ENCODE peak calls at places on chromosomes 5 and 9, in six cellular contexts. One of them, this sample, is unnamed.
A peak's percentile ranks its signal among the peaks of the same experiment; 100 is the strongest.

GRCh38 chr5:135498662-135498995 is 37.1 kb downstream of the NEUROG1 start:
- DNase-seq in CD4-positive, CD25-positive, alpha-beta regulatory T cell: no peak
- DNase-seq in right cardiac atrium: no peak
- DNase-seq in neuronal stem cell: no peak
- DNase-seq in heart right ventricle: no peak
- DNase-seq in CD8-positive, alpha-beta memory T cell: no peak
- DNase-seq in this sample: no peak

GRCh38 chr5:176624142-176624541 is 6.2 kb downstream of the SNCB start:
- DNase-seq in CD4-positive, CD25-positive, alpha-beta regulatory T cell: no peak
- DNase-seq in right cardiac atrium: no peak
- DNase-seq in neuronal stem cell: no peak
- DNase-seq in heart right ventricle: no peak
- DNase-seq in CD8-positive, alpha-beta memory T cell: no peak
- DNase-seq in this sample: no peak

GRCh38 chr5:96023518-96023917 is 61.9 kb upstream of the ELL2 start:
- DNase-seq in CD4-positive, CD25-positive, alpha-beta regulatory T cell: no peak
- DNase-seq in right cardiac atrium: no peak
- DNase-seq in neuronal stem cell: no peak
- DNase-seq in heart right ventricle: no peak
- DNase-seq in CD8-positive, alpha-beta memory T cell: no peak
- DNase-seq in this sample: no peak

GRCh38 chr9:35618854-35619799 is 914 bp upstream of the CD72 start:
- DNase-seq in CD4-positive, CD25-positive, alpha-beta regulatory T cell: no peak
- DNase-seq in right cardiac atrium: no peak
- DNase-seq in neuronal stem cell: no peak
- DNase-seq in heart right ventricle: no peak
- DNase-seq in CD8-positive, alpha-beta memory T cell: peak; percentile 37
- DNase-seq in this sample: no peak

GRCh38 chr9:27333241-27334052 is 36.5 kb upstream of the EQTN start:
- DNase-seq in CD4-positive, CD25-positive, alpha-beta regulatory T cell: no peak
- DNase-seq in right cardiac atrium: peak; percentile 62
- DNase-seq in neuronal stem cell: peak; percentile 89
- DNase-seq in heart right ventricle: no peak
- DNase-seq in CD8-positive, alpha-beta memory T cell: peak; percentile 55
- DNase-seq in this sample: peak; percentile 76

GRCh38 chr9:16602494-16602893 is 268.0 kb downstream of the BNC2 start:
- DNase-seq in CD4-positive, CD25-positive, alpha-beta regulatory T cell: no peak
- DNase-seq in right cardiac atrium: no peak
- DNase-seq in neuronal stem cell: no peak
- DNase-seq in heart right ventricle: no peak
- DNase-seq in CD8-positive, alpha-beta memory T cell: no peak
- DNase-seq in this sample: no peak

GRCh38 chr5:79686799-79687198 is 2.8 kb upstream of the CMYA5 start:
- DNase-seq in CD4-positive, CD25-positive, alpha-beta regulatory T cell: no peak
- DNase-seq in right cardiac atrium: no peak
- DNase-seq in neuronal stem cell: no peak
- DNase-seq in heart right ventricle: no peak
- DNase-seq in CD8-positive, alpha-beta memory T cell: no peak
- DNase-seq in this sample: no peak

GRCh38 chr5:96855041-96855872 is 21.0 kb upstream of the ERAP2 start:
- DNase-seq in CD4-positive, CD25-positive, alpha-beta regulatory T cell: no peak
- DNase-seq in right cardiac atrium: no peak
- DNase-seq in neuronal stem cell: no peak
- DNase-seq in heart right ventricle: no peak
- DNase-seq in CD8-positive, alpha-beta memory T cell: no peak
- DNase-seq in this sample: no peak

GRCh38 chr5:95446560-95447221 is 55.5 kb downstream of the FAM81B start:
- DNase-seq in CD4-positive, CD25-positive, alpha-beta regulatory T cell: no peak
- DNase-seq in right cardiac atrium: no peak
- DNase-seq in neuronal stem cell: no peak
- DNase-seq in heart right ventricle: no peak
- DNase-seq in CD8-positive, alpha-beta memory T cell: no peak
- DNase-seq in this sample: no peak

GRCh38 chr5:40781843-40782409 is 16.2 kb downstream of the PRKAA1 start:
- DNase-seq in CD4-positive, CD25-positive, alpha-beta regulatory T cell: no peak
- DNase-seq in right cardiac atrium: no peak
- DNase-seq in neuronal stem cell: no peak
- DNase-seq in heart right ventricle: no peak
- DNase-seq in CD8-positive, alpha-beta memory T cell: no peak
- DNase-seq in this sample: no peak

GRCh38 chr5:39755452-39755851 is 330.7 kb upstream of the DAB2 start:
- DNase-seq in CD4-positive, CD25-positive, alpha-beta regulatory T cell: no peak
- DNase-seq in right cardiac atrium: no peak
- DNase-seq in neuronal stem cell: no peak
- DNase-seq in heart right ventricle: no peak
- DNase-seq in CD8-positive, alpha-beta memory T cell: no peak
- DNase-seq in this sample: no peak

GRCh38 chr5:76291305-76292077 is 111.6 kb upstream of the IQGAP2 start:
- DNase-seq in CD4-positive, CD25-positive, alpha-beta regulatory T cell: no peak
- DNase-seq in right cardiac atrium: no peak
- DNase-seq in neuronal stem cell: no peak
- DNase-seq in heart right ventricle: no peak
- DNase-seq in CD8-positive, alpha-beta memory T cell: no peak
- DNase-seq in this sample: no peak

GRCh38 chr5:14171091-14171490 is 27.9 kb downstream of the TRIO start:
- DNase-seq in CD4-positive, CD25-positive, alpha-beta regulatory T cell: no peak
- DNase-seq in right cardiac atrium: no peak
- DNase-seq in neuronal stem cell: no peak
- DNase-seq in heart right ventricle: no peak
- DNase-seq in CD8-positive, alpha-beta memory T cell: no peak
- DNase-seq in this sample: no peak

GRCh38 chr5:176784218-176785165 is 25.9 kb upstream of the UNC5A start:
- DNase-seq in CD4-positive, CD25-positive, alpha-beta regulatory T cell: no peak
- DNase-seq in right cardiac atrium: no peak
- DNase-seq in neuronal stem cell: no peak
- DNase-seq in heart right ventricle: no peak
- DNase-seq in CD8-positive, alpha-beta memory T cell: no peak
- DNase-seq in this sample: no peak

GRCh38 chr9:128558431-128559310 is 6.3 kb downstream of the SPTAN1 start:
- DNase-seq in CD4-positive, CD25-positive, alpha-beta regulatory T cell: peak; percentile 7
- DNase-seq in right cardiac atrium: peak; percentile 88
- DNase-seq in neuronal stem cell: no peak
- DNase-seq in heart right ventricle: peak; percentile 79
- DNase-seq in CD8-positive, alpha-beta memory T cell: peak; percentile 62
- DNase-seq in this sample: no peak

GRCh38 chr9:92729735-92730155 is 34.9 kb downstream of the BICD2 start:
- DNase-seq in CD4-positive, CD25-positive, alpha-beta regulatory T cell: no peak
- DNase-seq in right cardiac atrium: no peak
- DNase-seq in neuronal stem cell: no peak
- DNase-seq in heart right ventricle: no peak
- DNase-seq in CD8-positive, alpha-beta memory T cell: no peak
- DNase-seq in this sample: no peak

GRCh38 chr9:92730897-92731296 is 33.7 kb downstream of the BICD2 start:
- DNase-seq in CD4-positive, CD25-positive, alpha-beta regulatory T cell: no peak
- DNase-seq in right cardiac atrium: peak; percentile 4
- DNase-seq in neuronal stem cell: no peak
- DNase-seq in heart right ventricle: no peak
- DNase-seq in CD8-positive, alpha-beta memory T cell: no peak
- DNase-seq in this sample: no peak

GRCh38 chr9:92727716-92728700 is 36.6 kb downstream of the BICD2 start:
- DNase-seq in CD4-positive, CD25-positive, alpha-beta regulatory T cell: no peak
- DNase-seq in right cardiac atrium: no peak
- DNase-seq in neuronal stem cell: no peak
- DNase-seq in heart right ventricle: no peak
- DNase-seq in CD8-positive, alpha-beta memory T cell: no peak
- DNase-seq in this sample: no peak

GRCh38 chr9:92726971-92727715 is 37.5 kb downstream of the BICD2 start:
- DNase-seq in CD4-positive, CD25-positive, alpha-beta regulatory T cell: no peak
- DNase-seq in right cardiac atrium: peak; percentile 55
- DNase-seq in neuronal stem cell: no peak
- DNase-seq in heart right ventricle: peak; percentile 44
- DNase-seq in CD8-positive, alpha-beta memory T cell: no peak
- DNase-seq in this sample: no peak

DNA sequence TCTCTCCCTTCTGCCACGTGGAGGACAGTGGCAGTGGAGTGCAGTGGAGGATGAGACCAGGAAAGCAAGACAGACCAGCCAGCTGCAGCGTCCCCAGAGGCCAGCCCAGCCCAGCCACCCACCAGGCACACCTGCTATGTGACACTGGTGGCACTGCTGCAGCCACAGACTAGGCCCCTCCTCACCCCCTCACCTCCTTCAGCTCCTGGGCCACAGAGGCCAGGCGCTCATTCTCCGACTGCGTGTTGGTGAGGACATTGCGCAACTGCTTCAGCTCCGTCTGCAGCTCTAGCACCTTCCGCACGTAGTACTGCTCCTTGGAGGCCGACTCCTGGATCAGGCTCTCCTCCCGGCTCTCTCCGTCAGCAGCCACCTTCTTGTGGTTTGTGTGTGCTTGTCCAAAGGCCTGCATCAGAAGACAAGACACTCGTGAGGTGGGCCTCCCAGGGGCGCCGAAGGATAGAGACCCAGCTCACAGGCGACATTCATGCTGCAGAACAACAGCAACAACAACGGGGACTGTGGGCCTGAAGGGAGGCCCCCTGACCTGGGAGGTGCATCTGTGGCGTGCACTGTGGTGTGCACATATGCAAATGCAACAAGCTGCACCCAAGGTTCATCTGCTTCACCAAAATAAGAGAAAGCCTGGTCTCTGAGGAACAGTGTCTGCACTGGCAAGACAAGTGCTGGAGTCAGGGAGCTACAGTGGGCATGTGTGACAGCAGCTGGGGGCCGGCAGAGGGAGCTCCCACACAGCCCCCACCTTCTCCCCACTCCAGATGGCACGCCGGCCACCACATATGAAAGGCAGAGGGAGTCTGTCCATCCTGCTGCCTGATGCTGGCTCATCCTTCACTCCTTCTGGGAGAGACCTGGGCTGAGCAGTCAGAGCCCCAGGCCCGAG is 35.5 kb downstream of the BICD2 start:
- DNase-seq in CD4-positive, CD25-positive, alpha-beta regulatory T cell: no peak
- DNase-seq in right cardiac atrium: no peak
- DNase-seq in neuronal stem cell: no peak
- DNase-seq in heart right ventricle: no peak
- DNase-seq in CD8-positive, alpha-beta memory T cell: no peak
- DNase-seq in this sample: no peak
- H3K27ac ChIP-seq in CD4-positive, CD25-positive, alpha-beta regulatory T cell: no peak overlapping the region
- H3K27ac ChIP-seq in right cardiac atrium: no peak overlapping the region
- H3K27ac ChIP-seq in neuronal stem cell: no peak overlapping the region
- H3K27ac ChIP-seq in heart right ventricle: no peak overlapping the region
- H3K27ac ChIP-seq in CD8-positive, alpha-beta memory T cell: no peak overlapping the region
- H3K27ac ChIP-seq in this sample: no peak overlapping the region

GRCh38 chr5:124678992-124679519 is 67.4 kb downstream of the ZNF608 start:
- DNase-seq in CD4-positive, CD25-positive, alpha-beta regulatory T cell: no peak
- DNase-seq in right cardiac atrium: no peak
- DNase-seq in neuronal stem cell: no peak
- DNase-seq in heart right ventricle: no peak
- DNase-seq in CD8-positive, alpha-beta memory T cell: no peak
- DNase-seq in this sample: no peak

GRCh38 chr5:124677376-124677998 is 69.0 kb downstream of the ZNF608 start:
- DNase-seq in CD4-positive, CD25-positive, alpha-beta regulatory T cell: no peak
- DNase-seq in right cardiac atrium: peak; percentile 24
- DNase-seq in neuronal stem cell: no peak
- DNase-seq in heart right ventricle: no peak
- DNase-seq in CD8-positive, alpha-beta memory T cell: no peak
- DNase-seq in this sample: no peak

GRCh38 chr5:124678478-124678877 is 68.0 kb downstream of the ZNF608 start:
- DNase-seq in CD4-positive, CD25-positive, alpha-beta regulatory T cell: no peak
- DNase-seq in right cardiac atrium: no peak
- DNase-seq in neuronal stem cell: no peak
- DNase-seq in heart right ventricle: peak; percentile 21
- DNase-seq in CD8-positive, alpha-beta memory T cell: no peak
- DNase-seq in this sample: no peak

GRCh38 chr5:124677999-124678385 is 68.4 kb downstream of the ZNF608 start:
- DNase-seq in CD4-positive, CD25-positive, alpha-beta regulatory T cell: no peak
- DNase-seq in right cardiac atrium: no peak
- DNase-seq in neuronal stem cell: no peak
- DNase-seq in heart right ventricle: no peak
- DNase-seq in CD8-positive, alpha-beta memory T cell: no peak
- DNase-seq in this sample: no peak

GRCh38 chr5:124679578-124680210 is 66.7 kb downstream of the ZNF608 start:
- DNase-seq in CD4-positive, CD25-positive, alpha-beta regulatory T cell: no peak
- DNase-seq in right cardiac atrium: no peak
- DNase-seq in neuronal stem cell: no peak
- DNase-seq in heart right ventricle: no peak
- DNase-seq in CD8-positive, alpha-beta memory T cell: no peak
- DNase-seq in this sample: no peak
- H3K4me1 ChIP-seq in CD4-positive, CD25-positive, alpha-beta regulatory T cell: no peaks in the 10 kb centered on the region
- H3K4me1 ChIP-seq in right cardiac atrium: peaks cover 9% of the 10 kb centered on the region
- H3K4me1 ChIP-seq in neuronal stem cell: peaks cover 25% of the 10 kb centered on the region
- H3K4me1 ChIP-seq in heart right ventricle: peaks cover 17% of the 10 kb centered on the region
- H3K4me1 ChIP-seq in CD8-positive, alpha-beta memory T cell: no peaks in the 10 kb centered on the region
- H3K4me1 ChIP-seq in this sample: peaks cover 5% of the 10 kb centered on the region

GRCh38 chr9:114367406-114367805 is 20.4 kb downstream of the AKNA start:
- DNase-seq in CD4-positive, CD25-positive, alpha-beta regulatory T cell: no peak
- DNase-seq in right cardiac atrium: no peak
- DNase-seq in neuronal stem cell: no peak
- DNase-seq in heart right ventricle: no peak
- DNase-seq in CD8-positive, alpha-beta memory T cell: no peak
- DNase-seq in this sample: no peak
- H3K27ac ChIP-seq in CD4-positive, CD25-positive, alpha-beta regulatory T cell: peak overlapping the region; percentile 98
- H3K27ac ChIP-seq in right cardiac atrium: no peak overlapping the region
- H3K27ac ChIP-seq in neuronal stem cell: no peak overlapping the region
- H3K27ac ChIP-seq in heart right ventricle: no peak overlapping the region
- H3K27ac ChIP-seq in CD8-positive, alpha-beta memory T cell: peak overlapping the region; percentile 68
- H3K27ac ChIP-seq in this sample: no peak overlapping the region

GRCh38 chr9:121288557-121288873 is 20.6 kb downstream of the GSN start:
- DNase-seq in CD4-positive, CD25-positive, alpha-beta regulatory T cell: no peak
- DNase-seq in right cardiac atrium: no peak
- DNase-seq in neuronal stem cell: no peak
- DNase-seq in heart right ventricle: no peak
- DNase-seq in CD8-positive, alpha-beta memory T cell: no peak
- DNase-seq in this sample: no peak
- H3K4me1 ChIP-seq in CD4-positive, CD25-positive, alpha-beta regulatory T cell: no peaks in the 10 kb centered on the region
- H3K4me1 ChIP-seq in right cardiac atrium: peaks cover 54% of the 10 kb centered on the region
- H3K4me1 ChIP-seq in neuronal stem cell: peaks cover 46% of the 10 kb centered on the region
- H3K4me1 ChIP-seq in heart right ventricle: peaks cover 89% of the 10 kb centered on the region
- H3K4me1 ChIP-seq in CD8-positive, alpha-beta memory T cell: no peaks in the 10 kb centered on the region
- H3K4me1 ChIP-seq in this sample: peaks cover 11% of the 10 kb centered on the region

GRCh38 chr5:170633235-170634041 is 129.6 kb downstream of the KCNIP1 start:
- DNase-seq in CD4-positive, CD25-positive, alpha-beta regulatory T cell: no peak
- DNase-seq in right cardiac atrium: peak; percentile 42
- DNase-seq in neuronal stem cell: peak; percentile 79
- DNase-seq in heart right ventricle: peak; percentile 39
- DNase-seq in CD8-positive, alpha-beta memory T cell: peak; percentile 46
- DNase-seq in this sample: no peak
- H3K27ac ChIP-seq in CD4-positive, CD25-positive, alpha-beta regulatory T cell: no peak overlapping the region
- H3K27ac ChIP-seq in right cardiac atrium: peak overlapping the region; percentile 28
- H3K27ac ChIP-seq in neuronal stem cell: peak overlapping the region; percentile 93
- H3K27ac ChIP-seq in heart right ventricle: peak overlapping the region; percentile 71
- H3K27ac ChIP-seq in CD8-positive, alpha-beta memory T cell: no peak overlapping the region
- H3K27ac ChIP-seq in this sample: no peak overlapping the region

This sample was measured in iPS DF 6.9.